ENCODE peak calls at places on chromosomes 3 and 15, in seven cellular contexts. One of them, this sample, is unnamed.

GRCh38 chr15:80789296-80789695 is 10.1 kb downstream of the CEMIP start:
- DNase-seq in right atrium auricular region: no peak
- DNase-seq in ovary: no peak
- DNase-seq in fibroblast of lung: no peak
- DNase-seq in mucosa of descending colon: no peak
- DNase-seq in sigmoid colon: no peak
- DNase-seq in stomach: no peak
- DNase-seq in this sample: peak; percentile 40

GRCh38 chr3:39329493-39329892 is at the start of gene CCR8:
- DNase-seq in fibroblast of lung: no peak
- DNase-seq in sigmoid colon: no peak
- DNase-seq in right atrium auricular region: no peak
- DNase-seq in stomach: no peak
- DNase-seq in ovary: no peak
- DNase-seq in mucosa of descending colon: no peak
- DNase-seq in this sample: no peak

GRCh38 chr15:68298882-68299381 is 21.4 kb downstream of the FEM1B start:
- DNase-seq in ovary: no peak
- DNase-seq in mucosa of descending colon: peak; percentile 41
- DNase-seq in right atrium auricular region: peak; percentile 57
- DNase-seq in stomach: no peak
- DNase-seq in sigmoid colon: no peak
- DNase-seq in fibroblast of lung: peak; percentile 31
- DNase-seq in this sample: no peak

GRCh38 chr15:66714543-66714981 is 12.5 kb downstream of the SMAD6 start:
- DNase-seq in sigmoid colon: no peak
- DNase-seq in ovary: no peak
- DNase-seq in mucosa of descending colon: no peak
- DNase-seq in stomach: no peak
- DNase-seq in fibroblast of lung: peak; percentile 60
- DNase-seq in right atrium auricular region: no peak
- DNase-seq in this sample: peak; percentile 30

GRCh38 chr3:124532071-124532470 is 198.2 kb upstream of the UMPS start:
- DNase-seq in mucosa of descending colon: no peak
- DNase-seq in ovary: no peak
- DNase-seq in fibroblast of lung: peak; percentile 13
- DNase-seq in right atrium auricular region: no peak
- DNase-seq in sigmoid colon: no peak
- DNase-seq in stomach: no peak
- DNase-seq in this sample: peak; percentile 56

GRCh38 chr15:59553879-59554735 is 57.5 kb upstream of the GCNT3 start:
- DNase-seq in mucosa of descending colon: no peak
- DNase-seq in sigmoid colon: peak; percentile 5
- DNase-seq in right atrium auricular region: no peak
- DNase-seq in stomach: no peak
- DNase-seq in fibroblast of lung: no peak
- DNase-seq in ovary: no peak
- DNase-seq in this sample: peak; percentile 99

GRCh38 chr15:90451215-90451850 is 63.3 kb downstream of the IQGAP1 start:
- DNase-seq in ovary: no peak
- DNase-seq in right atrium auricular region: no peak
- DNase-seq in sigmoid colon: no peak
- DNase-seq in stomach: no peak
- DNase-seq in mucosa of descending colon: no peak
- DNase-seq in fibroblast of lung: peak; percentile 85
- DNase-seq in this sample: peak; percentile 59

GRCh38 chr3:187744169-187745151 is 808 bp downstream of the BCL6 start:
- DNase-seq in mucosa of descending colon: peak; percentile 67
- DNase-seq in sigmoid colon: peak; percentile 85
- DNase-seq in stomach: peak; percentile 58
- DNase-seq in fibroblast of lung: peak; percentile 48
- DNase-seq in right atrium auricular region: no peak
- DNase-seq in ovary: peak; percentile 81
- DNase-seq in this sample: peak; percentile 28

GRCh38 chr15:85282504-85283115 is 97.8 kb upstream of the AKAP13 start:
- DNase-seq in ovary: no peak
- DNase-seq in stomach: no peak
- DNase-seq in fibroblast of lung: peak; percentile 41
- DNase-seq in mucosa of descending colon: no peak
- DNase-seq in right atrium auricular region: peak; percentile 23
- DNase-seq in sigmoid colon: no peak
- DNase-seq in this sample: no peak

GRCh38 chr3:41318520-41318919 is 119.2 kb downstream of the CTNNB1 start:
- DNase-seq in ovary: no peak
- DNase-seq in right atrium auricular region: no peak
- DNase-seq in stomach: no peak
- DNase-seq in mucosa of descending colon: no peak
- DNase-seq in sigmoid colon: no peak
- DNase-seq in fibroblast of lung: no peak
- DNase-seq in this sample: peak; percentile 37

GRCh38 chr3:188916934-188917391 is 254.8 kb upstream of the TPRG1 start:
- DNase-seq in right atrium auricular region: no peak
- DNase-seq in ovary: no peak
- DNase-seq in mucosa of descending colon: no peak
- DNase-seq in fibroblast of lung: no peak
- DNase-seq in stomach: no peak
- DNase-seq in sigmoid colon: no peak
- DNase-seq in this sample: no peak

GRCh38 chr3:62601238-62601856 is 228.0 kb upstream of the FEZF2 start:
- DNase-seq in fibroblast of lung: peak; percentile 95
- DNase-seq in sigmoid colon: no peak
- DNase-seq in stomach: no peak
- DNase-seq in right atrium auricular region: no peak
- DNase-seq in ovary: no peak
- DNase-seq in mucosa of descending colon: peak; percentile 2
- DNase-seq in this sample: peak; percentile 94

GRCh38 chr3:197371521-197372075 is 73.2 kb upstream of the DLG1 start:
- DNase-seq in ovary: no peak
- DNase-seq in sigmoid colon: no peak
- DNase-seq in stomach: no peak
- DNase-seq in mucosa of descending colon: no peak
- DNase-seq in right atrium auricular region: peak; percentile 13
- DNase-seq in fibroblast of lung: no peak
- DNase-seq in this sample: no peak

GRCh38 chr3:183182073-183182472 is 19.5 kb upstream of the LAMP3 start:
- DNase-seq in fibroblast of lung: no peak
- DNase-seq in ovary: no peak
- DNase-seq in right atrium auricular region: no peak
- DNase-seq in sigmoid colon: no peak
- DNase-seq in stomach: no peak
- DNase-seq in mucosa of descending colon: no peak
- DNase-seq in this sample: no peak

GRCh38 chr15:64717735-64718495 is 57.5 kb downstream of the RBPMS2 start:
- DNase-seq in right atrium auricular region: no peak
- DNase-seq in ovary: no peak
- DNase-seq in sigmoid colon: no peak
- DNase-seq in fibroblast of lung: no peak
- DNase-seq in mucosa of descending colon: no peak
- DNase-seq in stomach: no peak
- DNase-seq in this sample: no peak

GRCh38 chr15:40108855-40109735 is at the start of gene BMF:
- DNase-seq in fibroblast of lung: peak; percentile 99
- DNase-seq in stomach: peak; percentile 100
- DNase-seq in ovary: peak; percentile 100
- DNase-seq in mucosa of descending colon: peak; percentile 100
- DNase-seq in right atrium auricular region: peak; percentile 100
- DNase-seq in sigmoid colon: peak; percentile 100
- DNase-seq in this sample: peak; percentile 93

GRCh38 chr3:73685061-73685460 is 60.3 kb upstream of the PDZRN3 start:
- DNase-seq in right atrium auricular region: no peak
- DNase-seq in fibroblast of lung: no peak
- DNase-seq in stomach: no peak
- DNase-seq in mucosa of descending colon: peak; percentile 19
- DNase-seq in sigmoid colon: no peak
- DNase-seq in ovary: no peak
- DNase-seq in this sample: no peak

GRCh38 chr3:49701388-49702077 is 12.2 kb downstream of the RNF123 start:
- DNase-seq in stomach: no peak
- DNase-seq in sigmoid colon: no peak
- DNase-seq in ovary: no peak
- DNase-seq in fibroblast of lung: no peak
- DNase-seq in right atrium auricular region: no peak
- DNase-seq in mucosa of descending colon: no peak
- DNase-seq in this sample: no peak

GRCh38 chr15:50883903-50884302 is 24.6 kb upstream of the AP4E1 start:
- DNase-seq in ovary: no peak
- DNase-seq in right atrium auricular region: no peak
- DNase-seq in sigmoid colon: no peak
- DNase-seq in mucosa of descending colon: no peak
- DNase-seq in fibroblast of lung: peak; percentile 32
- DNase-seq in stomach: no peak
- DNase-seq in this sample: peak; percentile 80

GRCh38 chr3:189057369-189057768 is 114.4 kb upstream of the TPRG1 start:
- DNase-seq in fibroblast of lung: no peak
- DNase-seq in right atrium auricular region: no peak
- DNase-seq in sigmoid colon: no peak
- DNase-seq in ovary: no peak
- DNase-seq in stomach: no peak
- DNase-seq in mucosa of descending colon: no peak
- DNase-seq in this sample: no peak

GRCh38 chr15:33126559-33127290 is 67.8 kb downstream of the FMN1 start:
- DNase-seq in stomach: peak; percentile 67
- DNase-seq in mucosa of descending colon: peak; percentile 93
- DNase-seq in sigmoid colon: peak; percentile 78
- DNase-seq in fibroblast of lung: peak; percentile 98
- DNase-seq in right atrium auricular region: no peak
- DNase-seq in ovary: peak; percentile 34
- DNase-seq in this sample: peak; percentile 90

GRCh38 chr3:126438746-126439145 is 36.9 kb downstream of the ZXDC start:
- DNase-seq in sigmoid colon: peak; percentile 40
- DNase-seq in stomach: peak; percentile 17
- DNase-seq in mucosa of descending colon: no peak
- DNase-seq in fibroblast of lung: no peak
- DNase-seq in right atrium auricular region: peak; percentile 54
- DNase-seq in ovary: no peak
- DNase-seq in this sample: no peak

GRCh38 chr3:126434931-126435411 is 40.3 kb downstream of the CFAP100 start:
- DNase-seq in right atrium auricular region: peak; percentile 49
- DNase-seq in sigmoid colon: peak; percentile 46
- DNase-seq in fibroblast of lung: no peak
- DNase-seq in stomach: peak; percentile 19
- DNase-seq in ovary: no peak
- DNase-seq in mucosa of descending colon: no peak
- DNase-seq in this sample: no peak

GRCh38 chr3:126435456-126436315 is 40.0 kb downstream of the ZXDC start:
- DNase-seq in sigmoid colon: peak; percentile 58
- DNase-seq in right atrium auricular region: peak; percentile 32
- DNase-seq in ovary: no peak
- DNase-seq in mucosa of descending colon: no peak
- DNase-seq in fibroblast of lung: no peak
- DNase-seq in stomach: peak; percentile 16
- DNase-seq in this sample: no peak

GRCh38 chr3:126438186-126438585 is 37.5 kb downstream of the ZXDC start:
- DNase-seq in sigmoid colon: peak; percentile 35
- DNase-seq in right atrium auricular region: peak; percentile 9
- DNase-seq in stomach: peak; percentile 10
- DNase-seq in mucosa of descending colon: no peak
- DNase-seq in ovary: no peak
- DNase-seq in fibroblast of lung: no peak
- DNase-seq in this sample: no peak

GRCh38 chr3:126436826-126437717 is 38.6 kb downstream of the ZXDC start:
- DNase-seq in stomach: peak; percentile 9
- DNase-seq in right atrium auricular region: peak; percentile 21
- DNase-seq in sigmoid colon: no peak
- DNase-seq in fibroblast of lung: no peak
- DNase-seq in ovary: no peak
- DNase-seq in mucosa of descending colon: no peak
- DNase-seq in this sample: no peak
- H3K36me3 ChIP-seq in stomach: peaks cover 39% of the 10 kb centered on the region
- H3K36me3 ChIP-seq in right atrium auricular region: peaks cover 47% of the 10 kb centered on the region
- H3K36me3 ChIP-seq in sigmoid colon: peaks cover 60% of the 10 kb centered on the region
- H3K36me3 ChIP-seq in fibroblast of lung: peaks cover 2% of the 10 kb centered on the region
- H3K36me3 ChIP-seq in ovary: no peaks in the 10 kb centered on the region
- H3K36me3 ChIP-seq in mucosa of descending colon: no peaks in the 10 kb centered on the region
- H3K36me3 ChIP-seq in this sample: peaks cover 16% of the 10 kb centered on the region

GRCh38 chr3:8870134-8870533 is 93.1 kb downstream of the RAD18 start:
- DNase-seq in stomach: no peak
- DNase-seq in sigmoid colon: no peak
- DNase-seq in mucosa of descending colon: no peak
- DNase-seq in fibroblast of lung: no peak
- DNase-seq in right atrium auricular region: no peak
- DNase-seq in ovary: no peak
- DNase-seq in this sample: no peak
- H3K36me3 ChIP-seq in stomach: no peaks in the 10 kb centered on the region
- H3K36me3 ChIP-seq in sigmoid colon: no peaks in the 10 kb centered on the region
- H3K36me3 ChIP-seq in mucosa of descending colon: no peaks in the 10 kb centered on the region
- H3K36me3 ChIP-seq in fibroblast of lung: no peaks in the 10 kb centered on the region
- H3K36me3 ChIP-seq in right atrium auricular region: no peaks in the 10 kb centered on the region
- H3K36me3 ChIP-seq in ovary: no peaks in the 10 kb centered on the region
- H3K36me3 ChIP-seq in this sample: no peaks in the 10 kb centered on the region

DNA sequence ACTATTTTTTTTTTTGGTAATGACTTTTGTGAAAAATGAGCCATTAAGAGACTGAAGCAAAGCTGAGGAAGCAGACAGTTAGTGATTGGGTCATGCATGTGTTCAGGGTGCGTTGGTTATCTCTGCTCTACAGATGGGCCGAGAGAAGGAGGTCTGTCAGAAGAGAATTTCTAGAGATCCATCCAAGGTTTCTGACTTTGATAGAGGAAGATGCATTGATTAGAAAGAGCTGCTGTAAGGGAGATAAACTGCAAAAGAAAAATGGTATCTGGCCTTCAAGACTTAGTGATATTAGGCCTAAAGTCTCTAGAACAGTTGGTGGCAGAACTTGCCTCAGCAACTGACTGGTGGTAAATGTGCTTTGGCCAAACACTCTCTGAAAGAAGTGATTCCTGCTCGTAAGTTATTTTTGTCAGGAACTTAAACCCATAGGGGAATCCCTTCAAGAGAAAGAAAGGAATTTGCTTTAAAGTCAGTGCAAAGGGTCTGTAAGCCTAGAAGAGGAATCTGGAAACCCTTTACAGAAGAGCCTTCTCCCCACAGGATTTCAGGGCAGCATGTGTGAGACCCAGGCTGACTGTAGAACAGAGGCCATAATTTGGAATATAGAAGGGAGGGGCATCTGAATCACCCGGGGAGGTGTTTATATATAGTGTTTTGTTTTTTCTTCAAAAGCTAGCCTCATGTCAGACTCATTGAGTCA is 67.8 kb downstream of the OPA1 start:
- DNase-seq in sigmoid colon: no peak
- DNase-seq in right atrium auricular region: no peak
- DNase-seq in mucosa of descending colon: no peak
- DNase-seq in ovary: no peak
- DNase-seq in fibroblast of lung: no peak
- DNase-seq in stomach: no peak
- DNase-seq in this sample: no peak
- H3K36me3 ChIP-seq in sigmoid colon: peaks cover 96% of the 10 kb centered on the region
- H3K36me3 ChIP-seq in right atrium auricular region: peaks cover 40% of the 10 kb centered on the region
- H3K36me3 ChIP-seq in mucosa of descending colon: peaks cover 4% of the 10 kb centered on the region
- H3K36me3 ChIP-seq in ovary: no peaks in the 10 kb centered on the region
- H3K36me3 ChIP-seq in fibroblast of lung: peaks cover 5% of the 10 kb centered on the region
- H3K36me3 ChIP-seq in stomach: peaks cover 6% of the 10 kb centered on the region
- H3K36me3 ChIP-seq in this sample: peaks cover 3% of the 10 kb centered on the region

DNA sequence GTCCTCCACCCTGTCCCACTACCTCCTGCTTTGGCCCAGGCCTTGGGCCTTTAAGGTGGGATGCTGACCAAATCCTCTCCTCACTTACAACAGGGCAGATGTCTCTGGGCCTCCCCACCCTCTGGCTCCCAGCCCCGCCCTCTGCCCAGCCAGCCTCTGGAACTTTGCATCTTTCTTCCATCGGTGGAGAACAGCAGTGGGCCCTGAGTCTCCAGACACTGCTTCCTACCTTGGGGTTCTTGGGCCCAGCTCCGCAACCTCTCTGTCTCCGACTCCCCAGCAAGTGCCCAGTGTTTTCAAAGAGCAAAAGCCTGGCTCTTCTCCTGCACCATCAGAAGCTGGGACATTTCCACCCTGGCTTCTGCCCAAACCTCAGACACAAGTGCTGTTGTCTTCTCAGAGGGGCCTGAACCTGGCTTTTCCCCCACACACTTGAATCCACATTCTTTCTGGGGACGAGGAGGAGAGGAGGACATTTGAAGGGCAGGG is 33.1 kb downstream of the MRAS start:
- DNase-seq in stomach: no peak
- DNase-seq in sigmoid colon: peak; percentile 81
- DNase-seq in mucosa of descending colon: no peak
- DNase-seq in ovary: peak; percentile 57
- DNase-seq in right atrium auricular region: no peak
- DNase-seq in fibroblast of lung: peak; percentile 9
- DNase-seq in this sample: no peak
- H3K36me3 ChIP-seq in stomach: no peaks in the 10 kb centered on the region
- H3K36me3 ChIP-seq in sigmoid colon: peaks cover 8% of the 10 kb centered on the region
- H3K36me3 ChIP-seq in mucosa of descending colon: no peaks in the 10 kb centered on the region
- H3K36me3 ChIP-seq in ovary: no peaks in the 10 kb centered on the region
- H3K36me3 ChIP-seq in right atrium auricular region: peaks cover 17% of the 10 kb centered on the region
- H3K36me3 ChIP-seq in fibroblast of lung: no peaks in the 10 kb centered on the region
- H3K36me3 ChIP-seq in this sample: no peaks in the 10 kb centered on the region

This sample was measured in bronchial epithelial cell.